ENCODE peak calls at places on chromosomes 4 and X, in four cellular contexts. One of them, this sample, is unnamed.

GRCh38 chr4:68167706-68168105 is 38.0 kb upstream of the TMPRSS11F start:
- DNase-seq in uterus: no peak
- DNase-seq in GM23338: no peak
- DNase-seq in effector memory CD4-positive, alpha-beta T cell: no peak
- DNase-seq in this sample: no peak

GRCh38 chrX:78923198-78924015 is 21.8 kb upstream of the P2RY10 start:
- DNase-seq in uterus: no peak
- DNase-seq in GM23338: no peak
- DNase-seq in effector memory CD4-positive, alpha-beta T cell: no peak
- DNase-seq in this sample: no peak

GRCh38 chr4:165874072-165874798 is 1.2 kb downstream of the TLL1 start:
- DNase-seq in uterus: no peak
- DNase-seq in GM23338: peak; percentile 47
- DNase-seq in effector memory CD4-positive, alpha-beta T cell: no peak
- DNase-seq in this sample: no peak

GRCh38 chr4:40003986-40004385 is 26.3 kb upstream of the PDS5A start:
- DNase-seq in uterus: no peak
- DNase-seq in GM23338: no peak
- DNase-seq in effector memory CD4-positive, alpha-beta T cell: no peak
- DNase-seq in this sample: no peak

GRCh38 chrX:154967603-154968002 is 54.9 kb downstream of the F8 start:
- DNase-seq in uterus: no peak
- DNase-seq in GM23338: no peak
- DNase-seq in effector memory CD4-positive, alpha-beta T cell: no peak
- DNase-seq in this sample: no peak

GRCh38 chr4:156378053-156378665 is 424.5 kb upstream of the CTSO start:
- DNase-seq in uterus: no peak
- DNase-seq in GM23338: peak; percentile 71
- DNase-seq in effector memory CD4-positive, alpha-beta T cell: no peak
- DNase-seq in this sample: peak; percentile 15

GRCh38 chr4:44965446-44966095 is 239.2 kb upstream of the GNPDA2 start:
- DNase-seq in uterus: no peak
- DNase-seq in GM23338: no peak
- DNase-seq in effector memory CD4-positive, alpha-beta T cell: no peak
- DNase-seq in this sample: no peak

GRCh38 chrX:11784543-11784942 is 26.5 kb downstream of the MSL3 start:
- DNase-seq in uterus: no peak
- DNase-seq in GM23338: no peak
- DNase-seq in effector memory CD4-positive, alpha-beta T cell: no peak
- DNase-seq in this sample: no peak

GRCh38 chrX:129472116-129472515 is 51.2 kb downstream of the SMARCA1 start:
- DNase-seq in uterus: no peak
- DNase-seq in GM23338: no peak
- DNase-seq in effector memory CD4-positive, alpha-beta T cell: no peak
- DNase-seq in this sample: no peak

GRCh38 chrX:140526138-140526537 is 21.3 kb upstream of the SOX3 start:
- DNase-seq in uterus: no peak
- DNase-seq in GM23338: peak; percentile 83
- DNase-seq in effector memory CD4-positive, alpha-beta T cell: no peak
- DNase-seq in this sample: no peak

GRCh38 chr4:128528793-128529553 is 241.4 kb upstream of the PGRMC2 start:
- DNase-seq in uterus: peak; percentile 56
- DNase-seq in GM23338: peak; percentile 88
- DNase-seq in effector memory CD4-positive, alpha-beta T cell: no peak
- DNase-seq in this sample: no peak

GRCh38 chr4:98446499-98447375 is 185.6 kb downstream of the RAP1GDS1 start:
- DNase-seq in uterus: no peak
- DNase-seq in GM23338: no peak
- DNase-seq in effector memory CD4-positive, alpha-beta T cell: peak; percentile 35
- DNase-seq in this sample: no peak

GRCh38 chr4:88706574-88706973 is 8.9 kb upstream of the NAP1L5 start:
- DNase-seq in uterus: peak; percentile 41
- DNase-seq in GM23338: peak; percentile 70
- DNase-seq in effector memory CD4-positive, alpha-beta T cell: no peak
- DNase-seq in this sample: peak; percentile 20

GRCh38 chrX:31233941-31234496 is 162.2 kb upstream of the FTHL17 start:
- DNase-seq in uterus: no peak
- DNase-seq in GM23338: peak; percentile 79
- DNase-seq in effector memory CD4-positive, alpha-beta T cell: no peak
- DNase-seq in this sample: no peak

GRCh38 chr4:175453456-175453855 is 358.6 kb downstream of the GPM6A start:
- DNase-seq in uterus: no peak
- DNase-seq in GM23338: no peak
- DNase-seq in effector memory CD4-positive, alpha-beta T cell: no peak
- DNase-seq in this sample: no peak

GRCh38 chr4:98659106-98659592 is 738 bp upstream of the TSPAN5 start:
- DNase-seq in uterus: no peak
- DNase-seq in GM23338: peak; percentile 70
- DNase-seq in effector memory CD4-positive, alpha-beta T cell: no peak
- DNase-seq in this sample: no peak

GRCh38 chr4:53629296-53629695 is 38.0 kb upstream of the LNX1 start:
- DNase-seq in uterus: no peak
- DNase-seq in GM23338: no peak
- DNase-seq in effector memory CD4-positive, alpha-beta T cell: no peak
- DNase-seq in this sample: no peak

GRCh38 chrX:10636337-10636736 is 16.0 kb upstream of the MID1 start:
- DNase-seq in uterus: peak; percentile 49
- DNase-seq in GM23338: peak; percentile 72
- DNase-seq in effector memory CD4-positive, alpha-beta T cell: no peak
- DNase-seq in this sample: no peak

GRCh38 chr4:175536852-175537453 is 275.1 kb downstream of the GPM6A start:
- DNase-seq in uterus: no peak
- DNase-seq in GM23338: peak; percentile 79
- DNase-seq in effector memory CD4-positive, alpha-beta T cell: no peak
- DNase-seq in this sample: no peak

GRCh38 chr4:153611679-153612078 is 72.4 kb upstream of the TLR2 start:
- DNase-seq in uterus: no peak
- DNase-seq in GM23338: no peak
- DNase-seq in effector memory CD4-positive, alpha-beta T cell: no peak
- DNase-seq in this sample: no peak

GRCh38 chrX:107764845-107765608 is 10.6 kb downstream of the TSC22D3 start:
- DNase-seq in uterus: no peak
- DNase-seq in GM23338: no peak
- DNase-seq in effector memory CD4-positive, alpha-beta T cell: no peak
- DNase-seq in this sample: no peak

GRCh38 chr4:55742655-55743191 is 76.9 kb upstream of the EXOC1L start:
- DNase-seq in uterus: no peak
- DNase-seq in GM23338: no peak
- DNase-seq in effector memory CD4-positive, alpha-beta T cell: no peak
- DNase-seq in this sample: no peak

GRCh38 chrX:54248309-54248708 is 65.3 kb upstream of the FAM120C start:
- DNase-seq in uterus: no peak
- DNase-seq in GM23338: peak; percentile 8
- DNase-seq in effector memory CD4-positive, alpha-beta T cell: no peak
- DNase-seq in this sample: no peak

GRCh38 chrX:34624416-34624815 is 32.7 kb downstream of the TMEM47 start:
- DNase-seq in uterus: no peak
- DNase-seq in GM23338: no peak
- DNase-seq in effector memory CD4-positive, alpha-beta T cell: no peak
- DNase-seq in this sample: no peak

GRCh38 chrX:357693-358471 is 28.8 kb downstream of the PPP2R3B start:
- DNase-seq in uterus: no peak
- DNase-seq in GM23338: no peak
- DNase-seq in effector memory CD4-positive, alpha-beta T cell: no peak
- DNase-seq in this sample: no peak

GRCh38 chr4:4590496-4590895 is 48.6 kb upstream of the STX18 start:
- DNase-seq in uterus: no peak
- DNase-seq in GM23338: no peak
- DNase-seq in effector memory CD4-positive, alpha-beta T cell: no peak
- DNase-seq in this sample: no peak

GRCh38 chr4:111960241-111960667 is 185.0 kb upstream of the FAM241A start:
- DNase-seq in uterus: no peak
- DNase-seq in GM23338: no peak
- DNase-seq in effector memory CD4-positive, alpha-beta T cell: no peak
- DNase-seq in this sample: no peak

GRCh38 chrX:72270316-72270866 is 6.7 kb downstream of the RPS4X start:
- DNase-seq in uterus: no peak
- DNase-seq in GM23338: no peak
- DNase-seq in effector memory CD4-positive, alpha-beta T cell: no peak
- DNase-seq in this sample: no peak

GRCh38 chr4:6910340-6910959 is 824 bp downstream of the TBC1D14 start:
- DNase-seq in uterus: no peak
- DNase-seq in GM23338: peak; percentile 65
- DNase-seq in effector memory CD4-positive, alpha-beta T cell: no peak
- DNase-seq in this sample: no peak

GRCh38 chr4:189533603-189534002 is 407.1 kb upstream of the FRG1 start:
- DNase-seq in uterus: no peak
- DNase-seq in GM23338: peak; percentile 36
- DNase-seq in effector memory CD4-positive, alpha-beta T cell: no peak
- DNase-seq in this sample: no peak

GRCh38 chr4:103026868-103027267 is 7.4 kb upstream of the SLC9B1 start:
- DNase-seq in uterus: no peak
- DNase-seq in GM23338: no peak
- DNase-seq in effector memory CD4-positive, alpha-beta T cell: no peak
- DNase-seq in this sample: no peak

GRCh38 chr4:67736262-67736661 is 17.9 kb downstream of the GNRHR start:
- DNase-seq in uterus: no peak
- DNase-seq in GM23338: no peak
- DNase-seq in effector memory CD4-positive, alpha-beta T cell: no peak
- DNase-seq in this sample: no peak

GRCh38 chrX:19225906-19226305 is 103.6 kb upstream of the ADGRG2 start:
- DNase-seq in uterus: no peak
- DNase-seq in GM23338: peak; percentile 43
- DNase-seq in effector memory CD4-positive, alpha-beta T cell: no peak
- DNase-seq in this sample: no peak

GRCh38 chr4:39528056-39528465 is 822 bp upstream of the UGDH start:
- DNase-seq in uterus: peak; percentile 83
- DNase-seq in GM23338: no peak
- DNase-seq in effector memory CD4-positive, alpha-beta T cell: no peak
- DNase-seq in this sample: no peak

GRCh38 chr4:2484993-2485392 is 16.1 kb downstream of the RNF4 start:
- DNase-seq in uterus: peak; percentile 31
- DNase-seq in GM23338: peak; percentile 21
- DNase-seq in effector memory CD4-positive, alpha-beta T cell: peak; percentile 48
- DNase-seq in this sample: peak; percentile 75

GRCh38 chr4:52750819-52751348 is 341 bp downstream of the ERVMER34-1 start:
- DNase-seq in uterus: no peak
- DNase-seq in GM23338: peak; percentile 60
- DNase-seq in effector memory CD4-positive, alpha-beta T cell: no peak
- DNase-seq in this sample: no peak

GRCh38 chr4:100982345-100982744 is 365.0 kb downstream of the PPP3CA start:
- DNase-seq in uterus: no peak
- DNase-seq in GM23338: no peak
- DNase-seq in effector memory CD4-positive, alpha-beta T cell: no peak
- DNase-seq in this sample: no peak

GRCh38 chrX:119935215-119935893 is 8.2 kb downstream of the NKAP start:
- DNase-seq in uterus: no peak
- DNase-seq in GM23338: no peak
- DNase-seq in effector memory CD4-positive, alpha-beta T cell: no peak
- DNase-seq in this sample: no peak

GRCh38 chr4:116866116-116866515 is 219.3 kb downstream of the TRAM1L1 start:
- DNase-seq in uterus: no peak
- DNase-seq in GM23338: peak; percentile 33
- DNase-seq in effector memory CD4-positive, alpha-beta T cell: no peak
- DNase-seq in this sample: no peak

GRCh38 chr4:10283761-10284160 is 167.2 kb upstream of the WDR1 start:
- DNase-seq in uterus: no peak
- DNase-seq in GM23338: no peak
- DNase-seq in effector memory CD4-positive, alpha-beta T cell: no peak
- DNase-seq in this sample: no peak

GRCh38 chr4:87007345-87008181 is 72.8 kb downstream of the AFF1 start:
- DNase-seq in uterus: peak; percentile 77
- DNase-seq in GM23338: peak; percentile 71
- DNase-seq in effector memory CD4-positive, alpha-beta T cell: peak; percentile 20
- DNase-seq in this sample: peak; percentile 68
- H3K4me1 ChIP-seq in uterus: no peaks in the 10 kb centered on the region
- H3K4me1 ChIP-seq in GM23338: peaks cover 77% of the 10 kb centered on the region
- H3K4me1 ChIP-seq in effector memory CD4-positive, alpha-beta T cell: peaks cover 13% of the 10 kb centered on the region
- H3K4me1 ChIP-seq in this sample: peaks cover 54% of the 10 kb centered on the region

DNA sequence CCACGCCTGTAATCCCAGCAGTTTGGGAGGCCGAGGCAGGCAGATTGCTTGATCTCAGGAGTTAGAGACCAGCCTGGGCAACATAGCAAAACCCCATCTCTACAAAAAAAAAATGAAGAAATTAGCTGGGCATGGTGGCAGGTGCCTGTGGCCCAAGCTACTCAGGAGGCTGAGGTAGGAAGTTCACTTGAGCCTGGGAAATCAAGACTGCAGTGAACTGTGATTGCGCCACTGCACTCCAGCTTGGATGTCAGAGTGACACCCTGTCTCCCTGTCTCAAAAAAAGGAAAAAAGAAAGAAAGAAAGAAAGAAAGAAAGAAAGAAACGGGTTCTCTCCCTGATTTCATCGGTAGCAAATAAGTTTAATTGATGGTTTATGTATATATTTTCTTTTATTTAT is 64.6 kb upstream of the ESX1 start:
- DNase-seq in uterus: no peak
- DNase-seq in GM23338: no peak
- DNase-seq in effector memory CD4-positive, alpha-beta T cell: no peak
- DNase-seq in this sample: no peak
- H3K4me1 ChIP-seq in uterus: no peaks in the 10 kb centered on the region
- H3K4me1 ChIP-seq in GM23338: peaks cover 7% of the 10 kb centered on the region
- H3K4me1 ChIP-seq in effector memory CD4-positive, alpha-beta T cell: no peaks in the 10 kb centered on the region
- H3K4me1 ChIP-seq in this sample: no peaks in the 10 kb centered on the region

GRCh38 chr4:81512945-81513584 is 41.4 kb upstream of the RASGEF1B start:
- DNase-seq in uterus: no peak
- DNase-seq in GM23338: no peak
- DNase-seq in effector memory CD4-positive, alpha-beta T cell: no peak
- DNase-seq in this sample: no peak
- H3K4me1 ChIP-seq in uterus: no peaks in the 10 kb centered on the region
- H3K4me1 ChIP-seq in GM23338: peaks cover 18% of the 10 kb centered on the region
- H3K4me1 ChIP-seq in effector memory CD4-positive, alpha-beta T cell: no peaks in the 10 kb centered on the region
- H3K4me1 ChIP-seq in this sample: no peaks in the 10 kb centered on the region

GRCh38 chr4:85527815-85528214 is 52.9 kb downstream of the ARHGAP24 start:
- DNase-seq in uterus: no peak
- DNase-seq in GM23338: no peak
- DNase-seq in effector memory CD4-positive, alpha-beta T cell: no peak
- DNase-seq in this sample: no peak

GRCh38 chr4:85520765-85521749 is 46.1 kb downstream of the ARHGAP24 start:
- DNase-seq in uterus: no peak
- DNase-seq in GM23338: no peak
- DNase-seq in effector memory CD4-positive, alpha-beta T cell: no peak
- DNase-seq in this sample: peak; percentile 29

GRCh38 chr4:85522836-85523235 is 47.9 kb downstream of the ARHGAP24 start:
- DNase-seq in uterus: no peak
- DNase-seq in GM23338: no peak
- DNase-seq in effector memory CD4-positive, alpha-beta T cell: no peak
- DNase-seq in this sample: no peak

GRCh38 chr4:85522277-85522676 is 47.3 kb downstream of the ARHGAP24 start:
- DNase-seq in uterus: no peak
- DNase-seq in GM23338: no peak
- DNase-seq in effector memory CD4-positive, alpha-beta T cell: no peak
- DNase-seq in this sample: no peak
- H3K4me1 ChIP-seq in uterus: no peaks in the 10 kb centered on the region
- H3K4me1 ChIP-seq in GM23338: no peaks in the 10 kb centered on the region
- H3K4me1 ChIP-seq in effector memory CD4-positive, alpha-beta T cell: no peaks in the 10 kb centered on the region
- H3K4me1 ChIP-seq in this sample: peaks cover 26% of the 10 kb centered on the region

GRCh38 chr4:147546341-147546740 is 65.4 kb downstream of the EDNRA start:
- DNase-seq in uterus: no peak
- DNase-seq in GM23338: no peak
- DNase-seq in effector memory CD4-positive, alpha-beta T cell: no peak
- DNase-seq in this sample: no peak
- H3K4me1 ChIP-seq in uterus: peaks cover 5% of the 10 kb centered on the region
- H3K4me1 ChIP-seq in GM23338: peaks cover 4% of the 10 kb centered on the region
- H3K4me1 ChIP-seq in effector memory CD4-positive, alpha-beta T cell: no peaks in the 10 kb centered on the region
- H3K4me1 ChIP-seq in this sample: no peaks in the 10 kb centered on the region